ENCODE peak calls at places on chromosome 21, in six cellular contexts. One of them, this sample, is unnamed.

GRCh38 chr21:44503901-44504399 is 36.0 kb downstream of the KRTAP10-1 start:
- DNase-seq in brain microvascular endothelial cell: no peak
- DNase-seq in esophagus muscularis mucosa: no peak
- DNase-seq in GM06990: no peak
- DNase-seq in activated naive CD4-positive, alpha-beta T cell: no peak
- DNase-seq in fibroblast of the aortic adventitia: no peak
- DNase-seq in this sample: no peak

GRCh38 chr21:43707462-43707861 is 11.5 kb upstream of the PDXK start:
- DNase-seq in activated naive CD4-positive, alpha-beta T cell: no peak
- DNase-seq in fibroblast of the aortic adventitia: no peak
- DNase-seq in brain microvascular endothelial cell: no peak
- DNase-seq in GM06990: no peak
- DNase-seq in esophagus muscularis mucosa: no peak
- DNase-seq in this sample: no peak

GRCh38 chr21:33025106-33025470 is 647 bp upstream of the OLIG2 start:
- DNase-seq in esophagus muscularis mucosa: no peak
- DNase-seq in GM06990: no peak
- DNase-seq in brain microvascular endothelial cell: no peak
- DNase-seq in activated naive CD4-positive, alpha-beta T cell: no peak
- DNase-seq in fibroblast of the aortic adventitia: no peak
- DNase-seq in this sample: no peak

GRCh38 chr21:43884012-43884860 is 19.2 kb downstream of the AGPAT3 start:
- DNase-seq in esophagus muscularis mucosa: no peak
- DNase-seq in activated naive CD4-positive, alpha-beta T cell: no peak
- DNase-seq in GM06990: peak; percentile 36
- DNase-seq in fibroblast of the aortic adventitia: peak; percentile 22
- DNase-seq in brain microvascular endothelial cell: peak; percentile 33
- DNase-seq in this sample: no peak

GRCh38 chr21:17352937-17353655 is 159.7 kb upstream of the CXADR start:
- DNase-seq in GM06990: no peak
- DNase-seq in brain microvascular endothelial cell: no peak
- DNase-seq in esophagus muscularis mucosa: no peak
- DNase-seq in fibroblast of the aortic adventitia: no peak
- DNase-seq in activated naive CD4-positive, alpha-beta T cell: no peak
- DNase-seq in this sample: no peak

GRCh38 chr21:34807881-34808568 is 139.2 kb downstream of the CLIC6 start:
- DNase-seq in fibroblast of the aortic adventitia: peak; percentile 97
- DNase-seq in brain microvascular endothelial cell: peak; percentile 91
- DNase-seq in activated naive CD4-positive, alpha-beta T cell: peak; percentile 14
- DNase-seq in GM06990: peak; percentile 38
- DNase-seq in esophagus muscularis mucosa: no peak
- DNase-seq in this sample: peak; percentile 79

GRCh38 chr21:35543746-35544145 is 494.6 kb upstream of the RUNX1 start:
- DNase-seq in fibroblast of the aortic adventitia: no peak
- DNase-seq in GM06990: no peak
- DNase-seq in esophagus muscularis mucosa: no peak
- DNase-seq in brain microvascular endothelial cell: no peak
- DNase-seq in activated naive CD4-positive, alpha-beta T cell: no peak
- DNase-seq in this sample: no peak

GRCh38 chr21:25515484-25516405 is 91.5 kb downstream of the MRPL39 start:
- DNase-seq in esophagus muscularis mucosa: no peak
- DNase-seq in brain microvascular endothelial cell: peak; percentile 47
- DNase-seq in GM06990: no peak
- DNase-seq in fibroblast of the aortic adventitia: peak; percentile 63
- DNase-seq in activated naive CD4-positive, alpha-beta T cell: no peak
- DNase-seq in this sample: no peak

GRCh38 chr21:25169370-25169769 is 437.9 kb downstream of the MRPL39 start:
- DNase-seq in fibroblast of the aortic adventitia: no peak
- DNase-seq in esophagus muscularis mucosa: no peak
- DNase-seq in brain microvascular endothelial cell: no peak
- DNase-seq in GM06990: no peak
- DNase-seq in activated naive CD4-positive, alpha-beta T cell: no peak
- DNase-seq in this sample: no peak

GRCh38 chr21:42665026-42665425 is 11.6 kb downstream of the PDE9A start:
- DNase-seq in brain microvascular endothelial cell: no peak
- DNase-seq in activated naive CD4-positive, alpha-beta T cell: no peak
- DNase-seq in GM06990: no peak
- DNase-seq in esophagus muscularis mucosa: no peak
- DNase-seq in fibroblast of the aortic adventitia: no peak
- DNase-seq in this sample: no peak

GRCh38 chr21:45549670-45550463 is 7.6 kb upstream of the SLC19A1 start:
- DNase-seq in fibroblast of the aortic adventitia: no peak
- DNase-seq in esophagus muscularis mucosa: no peak
- DNase-seq in GM06990: peak; percentile 56
- DNase-seq in brain microvascular endothelial cell: no peak
- DNase-seq in activated naive CD4-positive, alpha-beta T cell: no peak
- DNase-seq in this sample: no peak

GRCh38 chr21:45550552-45551210 is 8.4 kb upstream of the SLC19A1 start:
- DNase-seq in esophagus muscularis mucosa: no peak
- DNase-seq in activated naive CD4-positive, alpha-beta T cell: no peak
- DNase-seq in GM06990: peak; percentile 70
- DNase-seq in brain microvascular endothelial cell: no peak
- DNase-seq in fibroblast of the aortic adventitia: no peak
- DNase-seq in this sample: no peak

GRCh38 chr21:36203603-36203889 is 46.9 kb downstream of the DOP1B start:
- DNase-seq in GM06990: no peak
- DNase-seq in activated naive CD4-positive, alpha-beta T cell: no peak
- DNase-seq in esophagus muscularis mucosa: no peak
- DNase-seq in fibroblast of the aortic adventitia: peak; percentile 78
- DNase-seq in brain microvascular endothelial cell: peak; percentile 85
- DNase-seq in this sample: peak; percentile 87

This sample was measured in AG08396.